ENCODE peak calls at places on chromosomes 6 and 20, in seven cellular contexts. One of them, this sample, is unnamed.

GRCh38 chr20:22567944-22568871 is 16.2 kb downstream of the FOXA2 start:
- DNase-seq in activated gamma-delta T cell treated with Interleukin-2 at 50 U/mL for 16 hours: no peak
- DNase-seq in breast epithelium: no peak
- DNase-seq in renal cortical epithelial cell: no peak
- DNase-seq in mesothelial cell of epicardium: no peak
- DNase-seq in WTC11: peak
- DNase-seq in HTR-8/SVneo: no peak
- DNase-seq in this sample: no peak

GRCh38 chr6:72422126-72422680 is 199.7 kb upstream of the KCNQ5 start:
- DNase-seq in breast epithelium: no peak
- DNase-seq in mesothelial cell of epicardium: no peak
- DNase-seq in WTC11: no peak
- DNase-seq in activated gamma-delta T cell treated with Interleukin-2 at 50 U/mL for 16 hours: no peak
- DNase-seq in HTR-8/SVneo: no peak
- DNase-seq in renal cortical epithelial cell: no peak
- DNase-seq in this sample: no peak

GRCh38 chr6:52514514-52514913 is 62.3 kb downstream of the TRAM2 start:
- DNase-seq in WTC11: no peak
- DNase-seq in HTR-8/SVneo: no peak
- DNase-seq in activated gamma-delta T cell treated with Interleukin-2 at 50 U/mL for 16 hours: no peak
- DNase-seq in breast epithelium: no peak
- DNase-seq in renal cortical epithelial cell: peak
- DNase-seq in mesothelial cell of epicardium: no peak
- DNase-seq in this sample: no peak

GRCh38 chr6:116405663-116406329 is 35.0 kb downstream of the DSE start:
- DNase-seq in mesothelial cell of epicardium: no peak
- DNase-seq in WTC11: peak
- DNase-seq in activated gamma-delta T cell treated with Interleukin-2 at 50 U/mL for 16 hours: no peak
- DNase-seq in HTR-8/SVneo: no peak
- DNase-seq in breast epithelium: no peak
- DNase-seq in renal cortical epithelial cell: no peak
- DNase-seq in this sample: no peak

GRCh38 chr6:41548841-41549642 is 2.9 kb downstream of the FOXP4 start:
- DNase-seq in renal cortical epithelial cell: no peak
- DNase-seq in breast epithelium: no peak
- DNase-seq in mesothelial cell of epicardium: no peak
- DNase-seq in WTC11: no peak
- DNase-seq in HTR-8/SVneo: no peak
- DNase-seq in activated gamma-delta T cell treated with Interleukin-2 at 50 U/mL for 16 hours: no peak
- DNase-seq in this sample: no peak

GRCh38 chr6:6810727-6811126 is 222.2 kb downstream of the LY86 start:
- DNase-seq in renal cortical epithelial cell: no peak
- DNase-seq in breast epithelium: no peak
- DNase-seq in mesothelial cell of epicardium: no peak
- DNase-seq in HTR-8/SVneo: no peak
- DNase-seq in activated gamma-delta T cell treated with Interleukin-2 at 50 U/mL for 16 hours: no peak
- DNase-seq in WTC11: no peak
- DNase-seq in this sample: no peak

GRCh38 chr6:143952947-143953346 is 55.1 kb downstream of the PLAGL1 start:
- DNase-seq in WTC11: no peak
- DNase-seq in HTR-8/SVneo: no peak
- DNase-seq in activated gamma-delta T cell treated with Interleukin-2 at 50 U/mL for 16 hours: no peak
- DNase-seq in mesothelial cell of epicardium: no peak
- DNase-seq in breast epithelium: no peak
- DNase-seq in renal cortical epithelial cell: no peak
- DNase-seq in this sample: no peak

GRCh38 chr6:62492192-62492822 is 206.3 kb upstream of the KHDRBS2 start:
- DNase-seq in HTR-8/SVneo: no peak
- DNase-seq in WTC11: no peak
- DNase-seq in activated gamma-delta T cell treated with Interleukin-2 at 50 U/mL for 16 hours: no peak
- DNase-seq in mesothelial cell of epicardium: no peak
- DNase-seq in renal cortical epithelial cell: no peak
- DNase-seq in breast epithelium: no peak
- DNase-seq in this sample: no peak

GRCh38 chr6:16765235-16765634 is 4.0 kb upstream of the ATXN1 start:
- DNase-seq in WTC11: no peak
- DNase-seq in HTR-8/SVneo: no peak
- DNase-seq in activated gamma-delta T cell treated with Interleukin-2 at 50 U/mL for 16 hours: no peak
- DNase-seq in renal cortical epithelial cell: no peak
- DNase-seq in breast epithelium: no peak
- DNase-seq in mesothelial cell of epicardium: no peak
- DNase-seq in this sample: no peak

GRCh38 chr20:50728486-50728980 is 2.8 kb upstream of the PARD6B start:
- DNase-seq in breast epithelium: peak
- DNase-seq in mesothelial cell of epicardium: peak
- DNase-seq in WTC11: no peak
- DNase-seq in HTR-8/SVneo: no peak
- DNase-seq in renal cortical epithelial cell: no peak
- DNase-seq in activated gamma-delta T cell treated with Interleukin-2 at 50 U/mL for 16 hours: no peak
- DNase-seq in this sample: no peak

GRCh38 chr6:52337633-52338290 is 24.2 kb upstream of the PAQR8 start:
- DNase-seq in activated gamma-delta T cell treated with Interleukin-2 at 50 U/mL for 16 hours: no peak
- DNase-seq in renal cortical epithelial cell: no peak
- DNase-seq in HTR-8/SVneo: no peak
- DNase-seq in breast epithelium: no peak
- DNase-seq in mesothelial cell of epicardium: no peak
- DNase-seq in WTC11: no peak
- DNase-seq in this sample: no peak

GRCh38 chr20:32829291-32830005 is 9.7 kb downstream of the MAPRE1 start:
- DNase-seq in activated gamma-delta T cell treated with Interleukin-2 at 50 U/mL for 16 hours: no peak
- DNase-seq in mesothelial cell of epicardium: no peak
- DNase-seq in breast epithelium: no peak
- DNase-seq in HTR-8/SVneo: no peak
- DNase-seq in renal cortical epithelial cell: no peak
- DNase-seq in WTC11: no peak
- DNase-seq in this sample: no peak

GRCh38 chr6:13766201-13766634 is 48.1 kb downstream of the MCUR1 start:
- DNase-seq in WTC11: no peak
- DNase-seq in mesothelial cell of epicardium: no peak
- DNase-seq in HTR-8/SVneo: peak
- DNase-seq in renal cortical epithelial cell: peak
- DNase-seq in breast epithelium: no peak
- DNase-seq in activated gamma-delta T cell treated with Interleukin-2 at 50 U/mL for 16 hours: no peak
- DNase-seq in this sample: no peak